ENCODE peak calls at places on chromosomes 11 and 22, in four cellular contexts. T, Q, A and S are unnamed samples.
A peak's percentile ranks its signal among the peaks of the same experiment; 100 is the strongest.

GRCh38 chr11:125168875-125169537 is 4.5 kb downstream of the PKNOX2 start:
- DNase-seq in Q (no peak), T (no peak), A (no peak), S (no peak)

GRCh38 chr22:38963872-38964271 is 6.5 kb downstream of the APOBEC3A start:
- DNase-seq in Q (peak; percentile 50), T (peak; percentile 96), A (no peak), S (no peak)

GRCh38 chr11:133681901-133682300 is 149.6 kb upstream of the OPCML start:
- DNase-seq in Q (no peak), T (no peak), A (no peak), S (no peak)

GRCh38 chr11:2582958-2583604 is 116.7 kb downstream of the KCNQ1OT1 start:
- DNase-seq in T (no peak), A (no peak), Q (peak; percentile 7), S (peak; percentile 9)

GRCh38 chr11:100080401-100080800 is 606.7 kb upstream of the ARHGAP42 start:
- DNase-seq in T (no peak), A (no peak), Q (no peak), S (no peak)

GRCh38 chr22:49999063-49999900 is 13.3 kb downstream of the IL17REL start:
- DNase-seq in Q (no peak), T (no peak), A (peak; percentile 16), S (no peak)

GRCh38 chr11:88229303-88229702 is 54.1 kb upstream of the RAB38 start:
- DNase-seq in T (no peak), Q (no peak), A (no peak), S (no peak)

GRCh38 chr11:111935331-111936044 is 1.7 kb upstream of the DIXDC1 start:
- DNase-seq in T (no peak), Q (no peak), A (no peak), S (no peak)

GRCh38 chr11:117195208-117195607 is 4.0 kb upstream of the TAGLN start:
- DNase-seq in Q (peak; percentile 51), A (no peak), T (peak; percentile 66), S (peak; percentile 2)
- TF ChIP-seq CTCF in Q (no peak), A (no peak), T (no peak), S (no peak)

GRCh38 chr11:130462931-130463330 is 14.5 kb downstream of the ADAMTS15 start:
- DNase-seq in T (no peak), A (no peak), Q (no peak), S (no peak)
- H3K36me3 ChIP-seq in T (no peaks in the 10 kb centered on the region), A (peaks cover 66% of the 10 kb centered on the region), Q (no peaks in the 10 kb centered on the region), S (peaks cover 74% of the 10 kb centered on the region)

DNA sequence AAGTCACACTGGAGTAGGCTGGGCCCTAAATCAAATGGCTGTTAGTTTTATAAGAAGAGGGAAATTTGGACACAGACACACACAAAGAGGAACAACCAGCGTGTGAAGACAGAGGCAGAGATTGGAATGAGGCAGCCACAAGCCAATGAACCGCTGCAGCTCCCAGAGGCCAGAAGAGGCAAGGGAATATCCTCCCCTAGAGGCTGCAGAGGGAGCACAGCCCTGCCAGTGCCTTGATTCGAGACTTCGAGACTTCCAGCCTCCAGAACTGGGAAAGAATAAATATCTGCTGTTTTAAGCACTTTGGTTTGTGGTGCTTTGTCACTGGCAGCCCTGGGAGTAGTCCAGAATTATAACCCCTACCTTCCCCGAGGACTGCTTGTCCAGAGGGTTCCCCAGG is 484.4 kb downstream of the MN1 start:
- DNase-seq in A (no peak), T (peak; percentile 48), Q (no peak), S (no peak)
- TF ChIP-seq CTCF in A (no peak), T (no peak), Q (no peak), S (no peak)

GRCh38 chr22:25346859-25347751 is 127.7 kb downstream of the CRYBB2 start:
- DNase-seq in A (no peak), Q (no peak), T (no peak), S (no peak)

GRCh38 chr22:25350551-25350971 is 131.1 kb downstream of the CRYBB2 start:
- DNase-seq in T (no peak), Q (no peak), A (no peak), S (no peak)

GRCh38 chr22:25351631-25352293 is 132.3 kb downstream of the CRYBB2 start:
- DNase-seq in Q (no peak), T (no peak), A (no peak), S (no peak)

GRCh38 chr22:25347752-25348102 is 128.3 kb downstream of the CRYBB2 start:
- DNase-seq in T (no peak), A (no peak), Q (no peak), S (no peak)

DNA sequence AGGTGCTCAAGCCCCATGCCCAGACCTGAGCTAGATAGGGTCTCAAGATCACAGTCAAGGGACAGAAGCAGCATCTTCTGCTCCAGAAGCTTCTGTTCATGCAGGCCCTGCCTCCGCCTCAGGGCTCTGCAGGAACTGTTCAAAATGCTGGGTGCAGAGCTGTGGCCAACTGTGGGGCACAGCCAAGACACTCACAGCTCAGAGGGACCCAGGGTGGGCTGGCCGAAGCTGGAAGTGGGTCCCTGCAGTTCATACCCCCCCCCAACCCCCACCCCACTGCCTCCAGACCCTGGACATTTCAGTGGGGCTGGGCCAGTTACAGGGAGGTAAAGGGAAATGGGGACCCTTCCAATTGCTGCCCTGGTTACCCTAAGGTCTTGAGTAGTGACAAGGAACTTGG is 129.0 kb downstream of the CRYBB2 start:
- DNase-seq in Q (no peak), T (no peak), A (no peak), S (no peak)
- H3K36me3 ChIP-seq in Q (peaks cover under 1% of the 10 kb centered on the region), T (no peaks in the 10 kb centered on the region), A (peaks cover 43% of the 10 kb centered on the region), S (peaks cover 76% of the 10 kb centered on the region)

GRCh38 chr11:63682045-63682915 is 980 bp downstream of the RTN3 start:
- DNase-seq in Q (peak; percentile 29), A (peak; percentile 32), T (peak; percentile 70), S (peak; percentile 33)
- TF ChIP-seq CTCF in Q (peak; percentile 38), A (no peak), T (no peak), S (no peak)

GRCh38 chr11:65438257-65439151 is 15.9 kb downstream of the NEAT1 start:
- DNase-seq in T (no peak), Q (no peak), A (peak; percentile 2), S (no peak)

GRCh38 chr11:65437436-65438227 is 15.0 kb downstream of the NEAT1 start:
- DNase-seq in A (peak; percentile 18), T (no peak), Q (no peak), S (no peak)

GRCh38 chr11:65436412-65437032 is 13.9 kb downstream of the NEAT1 start:
- DNase-seq in A (peak; percentile 17), Q (no peak), T (peak; percentile 29), S (no peak)

GRCh38 chr11:65440831-65441499 is 18.4 kb downstream of the NEAT1 start:
- DNase-seq in A (no peak), T (no peak), Q (no peak), S (no peak)

GRCh38 chr11:65439331-65440181 is 17.0 kb downstream of the NEAT1 start:
- DNase-seq in T (peak; percentile 16), Q (no peak), A (peak; percentile 11), S (no peak)
- H3K36me3 ChIP-seq in T (peaks cover 9% of the 10 kb centered on the region), Q (peaks cover 4% of the 10 kb centered on the region), A (peaks cover 74% of the 10 kb centered on the region), S (peaks cover 91% of the 10 kb centered on the region)